ENCODE peak calls at places on chromosome 6, in four cellular contexts. Y, G, H and R are unnamed samples.

GRCh38 chr6:88983532-88983931 is 20.1 kb upstream of the RNGTT start:
- DNase-seq in Y (peak; percentile 10), G (peak; percentile 57), H (no peak), R (peak; percentile 23)

GRCh38 chr6:146582857-146583256 is 15.9 kb upstream of the ADGB start:
- DNase-seq in Y (no peak), G (peak; percentile 62), H (no peak), R (peak; percentile 45)

GRCh38 chr6:4270799-4271198 is 135.4 kb upstream of the ECI2 start:
- DNase-seq in Y (no peak), G (no peak), H (no peak), R (no peak)

GRCh38 chr6:39379026-39379425 is 56.5 kb upstream of the KCNK16 start:
- DNase-seq in Y (no peak), G (no peak), H (no peak), R (no peak)

GRCh38 chr6:39911513-39912125 is 22.6 kb downstream of the MOCS1 start:
- DNase-seq in Y (no peak), G (no peak), H (no peak), R (no peak)

GRCh38 chr6:123997223-123997622 is 193.6 kb downstream of the NKAIN2 start:
- DNase-seq in Y (no peak), G (no peak), H (no peak), R (no peak)

GRCh38 chr6:20540683-20541082 is 6.4 kb downstream of the CDKAL1 start:
- DNase-seq in Y (no peak), G (no peak), H (no peak), R (no peak)

GRCh38 chr6:105900120-105900937 is 185.8 kb upstream of the PRDM1 start:
- DNase-seq in Y (no peak), G (peak; percentile 34), H (no peak), R (peak; percentile 40)

GRCh38 chr6:98366406-98366805 is 468.0 kb upstream of the POU3F2 start:
- DNase-seq in Y (no peak), G (no peak), H (no peak), R (no peak)

GRCh38 chr6:131778134-131778533 is 29.7 kb upstream of the ENPP1 start:
- DNase-seq in Y (no peak), G (no peak), H (no peak), R (no peak)

GRCh38 chr6:9516207-9516606 is 898.7 kb downstream of the TFAP2A start:
- DNase-seq in Y (peak; percentile 35), G (no peak), H (no peak), R (no peak)

GRCh38 chr6:34239240-34239825 is 2.7 kb downstream of the HMGA1 start:
- DNase-seq in Y (no peak), G (no peak), H (no peak), R (no peak)

GRCh38 chr6:93496548-93496947 is 77.2 kb upstream of the EPHA7 start:
- DNase-seq in Y (no peak), G (no peak), H (no peak), R (no peak)

GRCh38 chr6:79250107-79250514 is 15.6 kb upstream of the HMGN3 start:
- DNase-seq in Y (no peak), G (peak; percentile 42), H (no peak), R (no peak)

GRCh38 chr6:131792091-131792496 is 15.7 kb upstream of the ENPP1 start:
- DNase-seq in Y (no peak), G (no peak), H (no peak), R (no peak)

GRCh38 chr6:151916680-151917164 is 109.2 kb downstream of the ESR1 start:
- DNase-seq in Y (no peak), G (no peak), H (no peak), R (peak; percentile 85)

GRCh38 chr6:25366785-25367657 is 87.8 kb downstream of the CARMIL1 start:
- DNase-seq in Y (no peak), G (no peak), H (no peak), R (no peak)

GRCh38 chr6:43172127-43173007 is 1.3 kb downstream of the SRF start:
- DNase-seq in Y (no peak), G (peak; percentile 61), H (no peak), R (peak; percentile 40)

GRCh38 chr6:5054427-5054873 is 30.7 kb upstream of the PPP1R3G start:
- DNase-seq in Y (no peak), G (no peak), H (no peak), R (no peak)

GRCh38 chr6:129882510-129883023 is 21.5 kb upstream of the TMEM244 start:
- DNase-seq in Y (no peak), G (no peak), H (no peak), R (no peak)

GRCh38 chr6:5871296-5871695 is 135.4 kb downstream of the NRN1 start:
- DNase-seq in Y (no peak), G (no peak), H (no peak), R (no peak)

GRCh38 chr6:141282263-141282662 is 850.5 kb upstream of the GJE1 start:
- DNase-seq in Y (no peak), G (no peak), H (no peak), R (no peak)

GRCh38 chr6:162728177-162728571 is 400 bp downstream of the PACRG start:
- DNase-seq in Y (no peak), G (peak; percentile 4), H (no peak), R (no peak)

GRCh38 chr6:90707223-90707622 is 120.4 kb upstream of the MAP3K7 start:
- DNase-seq in Y (no peak), G (no peak), H (no peak), R (no peak)

GRCh38 chr6:117483645-117484016 is 1.2 kb downstream of the DCBLD1 start:
- DNase-seq in Y (no peak), G (peak; percentile 65), H (no peak), R (no peak)

GRCh38 chr6:117481278-117481925 is 1.1 kb upstream of the DCBLD1 start:
- DNase-seq in Y (no peak), G (peak; percentile 29), H (no peak), R (no peak)

GRCh38 chr6:117481926-117482239 is 591 bp upstream of the DCBLD1 start:
- DNase-seq in Y (no peak), G (no peak), H (no peak), R (no peak)

GRCh38 chr6:117483004-117483644 is 650 bp downstream of the DCBLD1 start:
- DNase-seq in Y (no peak), G (peak; percentile 76), H (no peak), R (peak; percentile 23)

DNA sequence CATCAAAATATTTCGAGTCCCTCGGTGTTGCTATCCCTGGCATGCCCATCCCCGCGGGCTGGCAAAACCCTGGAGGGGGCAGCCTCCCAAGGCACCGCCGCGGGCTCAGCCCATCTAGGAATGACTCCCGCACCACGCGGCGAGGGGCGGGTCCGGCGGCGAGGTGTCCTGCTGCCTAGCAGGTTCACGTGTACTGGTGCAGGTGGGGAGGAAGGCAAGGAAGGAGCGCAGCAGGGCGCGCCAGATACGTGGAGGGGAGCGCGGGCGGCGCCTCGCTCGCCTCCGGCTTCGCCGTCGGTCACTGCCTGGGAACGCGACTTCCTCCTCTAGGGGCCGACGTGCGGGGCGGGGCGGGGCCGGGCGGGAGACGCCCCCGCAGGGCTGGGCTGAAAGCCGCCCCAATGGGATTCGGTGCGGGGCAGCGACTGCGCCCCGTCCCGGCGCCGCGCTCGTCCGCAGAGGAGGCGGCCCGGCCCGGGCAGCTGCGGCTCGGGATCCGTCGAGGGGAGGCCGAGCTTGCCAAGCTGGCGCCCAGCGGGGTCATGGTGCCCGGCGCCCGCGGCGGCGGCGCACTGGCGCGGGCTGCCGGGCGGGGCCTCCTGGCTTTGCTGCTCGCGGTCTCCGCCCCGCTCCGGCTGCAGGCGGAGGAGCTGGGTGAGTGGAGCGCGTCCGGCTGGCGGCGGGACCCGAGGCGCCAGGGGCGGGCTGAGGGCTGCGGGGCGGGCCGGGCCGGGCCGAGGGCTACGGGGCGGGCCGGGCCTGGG is at the start of gene DCBLD1:
- DNase-seq in Y (peak; percentile 58), G (peak; percentile 85), H (peak; percentile 14), R (peak; percentile 92)
- TF ChIP-seq POLR2A in Y (peak; percentile 75), G (peak; percentile 69), H (peak; percentile 61), R (no peak)

GRCh38 chr6:139592011-139592410 is 217.6 kb upstream of the CITED2 start:
- DNase-seq in Y (no peak), G (no peak), H (no peak), R (no peak)

GRCh38 chr6:139591075-139591474 is 216.6 kb upstream of the CITED2 start:
- DNase-seq in Y (no peak), G (no peak), H (no peak), R (no peak)

GRCh38 chr6:139588076-139588639 is 213.7 kb upstream of the CITED2 start:
- DNase-seq in Y (no peak), G (no peak), H (no peak), R (no peak)

GRCh38 chr6:139588734-139589418 is 214.4 kb upstream of the CITED2 start:
- DNase-seq in Y (no peak), G (no peak), H (no peak), R (no peak)

DNA sequence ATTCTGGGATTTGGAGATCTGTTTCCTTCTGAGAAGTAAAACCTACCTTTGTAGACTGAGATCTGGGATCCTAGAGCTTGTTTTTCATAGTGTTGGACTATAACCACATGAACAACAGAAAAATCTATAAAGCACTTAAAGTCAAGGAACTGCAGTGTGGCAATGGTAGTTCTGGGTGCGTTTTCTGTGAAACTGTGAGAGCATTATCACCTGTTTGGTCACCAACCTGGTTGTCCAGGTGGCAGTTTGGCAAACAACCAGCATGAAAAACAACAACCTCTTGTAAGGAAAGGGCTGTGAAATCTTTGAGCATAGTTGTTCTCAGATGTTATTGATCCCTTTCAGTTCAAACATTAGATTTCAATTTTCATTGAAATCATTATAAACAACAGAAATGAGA is 215.8 kb upstream of the CITED2 start:
- DNase-seq in Y (no peak), G (no peak), H (no peak), R (no peak)
- TF ChIP-seq POLR2A in Y (no peak), G (no peak), H (no peak), R (no peak)

GRCh38 chr6:29510202-29510601 is 22.4 kb upstream of the MAS1L start:
- DNase-seq in Y (no peak), G (peak; percentile 36), H (no peak), R (no peak)
- TF ChIP-seq POLR2A in Y (no peak), G (no peak), H (no peak), R (no peak)

GRCh38 chr6:36386495-36387439 is 702 bp downstream of the ETV7 start:
- DNase-seq in Y (peak; percentile 15), G (peak; percentile 19), H (no peak), R (no peak)

GRCh38 chr6:36383608-36384007 is 3.9 kb downstream of the ETV7 start:
- DNase-seq in Y (peak; percentile 30), G (no peak), H (no peak), R (no peak)

GRCh38 chr6:36384095-36384494 is 3.4 kb downstream of the ETV7 start:
- DNase-seq in Y (no peak), G (no peak), H (no peak), R (no peak)

GRCh38 chr6:36389353-36389752 is 1.9 kb upstream of the ETV7 start:
- DNase-seq in Y (no peak), G (no peak), H (no peak), R (no peak)

DNA sequence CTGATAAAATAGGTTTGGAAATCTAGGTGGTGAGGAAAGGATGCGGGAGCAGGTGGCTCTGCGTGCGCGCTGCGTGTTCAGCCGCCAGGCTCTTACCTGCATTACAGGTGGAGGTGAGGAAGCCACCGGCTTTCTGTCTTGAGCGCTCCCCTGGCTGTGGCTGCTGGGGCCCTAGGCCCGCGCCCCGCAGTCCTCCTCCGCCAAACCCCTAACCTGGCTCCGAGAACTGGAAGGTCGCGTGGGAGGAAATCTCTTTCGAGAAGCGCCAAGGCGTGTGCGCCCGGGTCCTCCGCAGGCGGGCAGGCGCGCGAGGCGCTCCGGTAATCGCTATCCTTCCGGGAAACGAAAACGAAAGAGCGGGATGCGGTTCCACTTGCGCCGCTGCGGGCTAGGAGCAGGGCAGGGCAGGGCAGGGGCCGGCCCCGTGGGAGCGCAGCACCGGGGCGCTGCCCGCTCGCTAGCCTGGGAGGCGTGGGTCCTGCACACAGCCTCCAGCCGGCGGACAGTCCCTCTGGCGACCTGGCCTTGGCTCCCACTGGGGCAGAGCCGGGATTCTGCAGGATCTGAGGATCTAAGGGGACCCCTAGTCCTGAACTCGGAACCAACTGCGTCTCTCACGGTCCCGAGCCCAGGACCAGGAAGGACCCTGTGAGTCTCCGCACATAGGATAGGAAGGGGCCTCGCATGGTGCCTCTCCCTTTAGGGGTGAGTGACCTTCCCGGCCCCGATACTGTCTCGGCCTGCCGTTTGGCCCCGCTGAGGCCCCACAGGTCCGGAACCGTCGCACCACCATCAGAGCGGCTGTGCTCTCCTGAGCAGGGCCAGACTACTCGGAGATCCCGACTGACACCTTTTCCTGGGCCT is at the start of gene ETV7:
- DNase-seq in Y (no peak), G (peak; percentile 50), H (no peak), R (no peak)
- TF ChIP-seq POLR2A in Y (no peak), G (no peak), H (no peak), R (no peak)